ENCODE peak calls at places on chromosomes 3 and 15, in eight cellular contexts. A, Z, C, I, H, R, E and N are unnamed samples.

GRCh38 chr3:176855213-176855612 is 342.1 kb downstream of the TBL1XR1 start:
- DNase-seq in I (no peak), Z (no peak), H (no peak), E (no peak), C (no peak), A (no peak), R (no peak), N (no peak)

GRCh38 chr3:7977245-7978103 is 524.1 kb upstream of the LMCD1 start:
- DNase-seq in A (peak; percentile 77), E (no peak), C (no peak), R (peak; percentile 70), Z (no peak), H (no peak), I (peak; percentile 19), N (peak; percentile 52)

GRCh38 chr3:117122609-117123008 is 413.0 kb downstream of the TUSC7 start:
- DNase-seq in A (no peak), I (no peak), H (no peak), R (no peak), Z (no peak), C (no peak), E (no peak), N (no peak)

GRCh38 chr15:71841563-71841962 is 31.2 kb downstream of the NR2E3 start:
- DNase-seq in C (no peak), A (no peak), E (no peak), I (no peak), Z (no peak), H (no peak), R (no peak), N (no peak)

GRCh38 chr15:82995076-82995475 is 9.1 kb downstream of the RAMAC start:
- DNase-seq in R (no peak), E (no peak), A (no peak), I (no peak), H (no peak), Z (no peak), C (no peak), N (no peak)

GRCh38 chr15:63971427-63971805 is 74.9 kb downstream of the DAPK2 start:
- DNase-seq in I (no peak), Z (no peak), C (no peak), H (peak; percentile 65), A (no peak), E (no peak), R (no peak), N (no peak)

GRCh38 chr15:42202653-42203052 is 5.5 kb downstream of the VPS39 start:
- DNase-seq in H (no peak), E (no peak), C (no peak), I (no peak), A (no peak), R (no peak), Z (no peak), N (no peak)

GRCh38 chr15:27864719-27865118 is 234.4 kb downstream of the OCA2 start:
- DNase-seq in E (no peak), Z (no peak), I (no peak), A (no peak), R (no peak), C (no peak), H (no peak), N (no peak)

GRCh38 chr3:150414989-150415388 is 6.9 kb downstream of the TSC22D2 start:
- DNase-seq in R (no peak), A (no peak), I (no peak), C (no peak), H (no peak), E (no peak), Z (no peak), N (no peak)

GRCh38 chr3:86175051-86175536 is 815.9 kb downstream of the VGLL3 start:
- DNase-seq in E (no peak), R (no peak), Z (no peak), C (no peak), H (no peak), A (no peak), I (peak; percentile 6), N (no peak)

GRCh38 chr15:100671858-100672543 is 69.6 kb downstream of the ASB7 start:
- DNase-seq in R (peak; percentile 68), A (peak; percentile 34), E (no peak), H (no peak), C (peak; percentile 32), Z (no peak), I (no peak), N (no peak)

GRCh38 chr3:14780927-14781507 is 37.7 kb upstream of the FGD5 start:
- DNase-seq in E (peak; percentile 38), R (peak; percentile 80), C (peak; percentile 87), H (no peak), I (peak; percentile 82), A (peak; percentile 48), Z (peak; percentile 64), N (peak; percentile 14)

GRCh38 chr3:139935071-139935865 is at the start of gene CLSTN2:
- DNase-seq in Z (peak; percentile 79), E (no peak), C (no peak), H (peak; percentile 52), I (peak; percentile 88), R (peak; percentile 44), A (peak; percentile 20), N (peak; percentile 23)

GRCh38 chr3:139930201-139930600 is 4.8 kb upstream of the CLSTN2 start:
- DNase-seq in A (no peak), R (no peak), E (no peak), C (no peak), Z (no peak), H (no peak), I (no peak), N (no peak)

GRCh38 chr3:139937674-139938279 is 2.8 kb downstream of the CLSTN2 start:
- DNase-seq in A (peak; percentile 51), I (peak; percentile 65), Z (peak; percentile 22), H (no peak), C (no peak), R (peak; percentile 62), E (no peak), N (no peak)

GRCh38 chr3:139935866-139936817 is 1.2 kb downstream of the CLSTN2 start:
- DNase-seq in C (no peak), Z (peak; percentile 32), H (peak; percentile 44), A (no peak), E (no peak), I (peak; percentile 73), R (no peak), N (no peak)

GRCh38 chr3:139934557-139935070 is 371 bp upstream of the CLSTN2 start:
- DNase-seq in R (peak; percentile 18), A (peak; percentile 31), Z (peak; percentile 69), H (peak; percentile 48), C (no peak), E (no peak), I (peak; percentile 81), N (peak; percentile 26)
- TF ChIP-seq CTCF in R (peak; percentile 12), A (peak; percentile 46), Z (peak; percentile 53), H (no peak), C (no peak), E (no peak), I (peak; percentile 71), N (peak; percentile 92)

DNA sequence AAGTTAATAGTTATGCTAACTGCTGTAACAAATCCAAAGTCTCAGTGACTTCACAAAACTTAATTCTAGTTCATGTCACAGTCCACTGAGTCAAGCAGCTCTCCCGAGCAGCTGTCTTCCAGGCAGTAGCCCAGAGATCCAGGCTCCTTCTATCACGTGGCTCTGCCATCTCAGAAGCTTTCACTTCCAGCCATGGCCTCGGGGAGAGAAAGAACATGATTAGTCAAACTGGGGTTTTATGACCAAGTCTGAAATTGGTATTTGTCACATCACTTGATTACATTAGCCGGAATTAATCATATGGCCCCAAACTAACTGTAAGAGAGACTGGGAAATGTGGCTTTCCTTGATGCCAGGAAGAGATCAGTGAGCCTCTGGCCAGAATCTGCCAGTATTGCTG is 70.2 kb upstream of the DGKG start:
- DNase-seq in H (no peak), C (no peak), E (no peak), I (no peak), R (no peak), Z (no peak), A (no peak), N (peak; percentile 56)
- H3K36me3 ChIP-seq in H (no peaks in the 10 kb centered on the region), C (no peaks in the 10 kb centered on the region), E (no peaks in the 10 kb centered on the region), I (no peaks in the 10 kb centered on the region), R (no peaks in the 10 kb centered on the region), Z (no peaks in the 10 kb centered on the region), A (no peaks in the 10 kb centered on the region), N (no peaks in the 10 kb centered on the region)

GRCh38 chr3:183308746-183309145 is 55.7 kb downstream of the B3GNT5 start:
- DNase-seq in E (no peak), R (no peak), I (no peak), H (no peak), A (no peak), C (no peak), Z (no peak), N (no peak)

GRCh38 chr3:183307749-183308148 is 54.7 kb downstream of the B3GNT5 start:
- DNase-seq in A (no peak), R (no peak), C (no peak), Z (no peak), I (peak; percentile 48), H (no peak), E (no peak), N (no peak)

GRCh38 chr3:183310936-183311335 is 57.9 kb downstream of the B3GNT5 start:
- DNase-seq in H (no peak), C (no peak), Z (no peak), A (no peak), I (no peak), E (no peak), R (no peak), N (no peak)

GRCh38 chr3:183306798-183307671 is 54.0 kb downstream of the B3GNT5 start:
- DNase-seq in C (peak; percentile 89), Z (peak; percentile 70), E (peak; percentile 99), R (peak; percentile 70), I (peak; percentile 87), H (peak; percentile 92), A (peak; percentile 81), N (peak; percentile 77)

DNA sequence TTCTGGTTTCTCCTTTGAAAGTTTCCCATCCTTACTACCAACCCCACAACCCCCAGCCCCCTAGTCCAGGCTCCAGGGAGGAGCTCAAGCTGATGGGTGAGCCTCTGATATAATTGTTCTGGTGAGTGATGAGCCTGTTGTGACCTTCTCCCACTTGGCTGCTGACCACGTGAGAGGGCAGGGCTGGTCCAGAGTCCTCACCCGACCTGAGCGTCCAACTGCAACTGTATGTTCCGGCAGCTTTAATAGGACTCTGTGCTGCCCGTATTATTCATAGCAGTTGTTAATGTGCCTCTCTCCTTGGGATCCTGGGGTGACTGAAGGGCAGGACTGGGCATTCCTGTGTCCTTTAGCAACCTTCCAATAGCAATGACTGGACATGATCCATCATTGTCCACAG is 56.2 kb downstream of the B3GNT5 start:
- DNase-seq in Z (peak; percentile 62), E (no peak), H (peak; percentile 81), C (no peak), A (no peak), R (no peak), I (peak; percentile 50), N (no peak)
- H3K4me3 ChIP-seq in Z (no peak overlapping the region), E (no peak overlapping the region), H (no peak overlapping the region), C (no peak overlapping the region), A (no peak overlapping the region), R (no peak overlapping the region), I (no peak overlapping the region), N (no peak overlapping the region)

DNA sequence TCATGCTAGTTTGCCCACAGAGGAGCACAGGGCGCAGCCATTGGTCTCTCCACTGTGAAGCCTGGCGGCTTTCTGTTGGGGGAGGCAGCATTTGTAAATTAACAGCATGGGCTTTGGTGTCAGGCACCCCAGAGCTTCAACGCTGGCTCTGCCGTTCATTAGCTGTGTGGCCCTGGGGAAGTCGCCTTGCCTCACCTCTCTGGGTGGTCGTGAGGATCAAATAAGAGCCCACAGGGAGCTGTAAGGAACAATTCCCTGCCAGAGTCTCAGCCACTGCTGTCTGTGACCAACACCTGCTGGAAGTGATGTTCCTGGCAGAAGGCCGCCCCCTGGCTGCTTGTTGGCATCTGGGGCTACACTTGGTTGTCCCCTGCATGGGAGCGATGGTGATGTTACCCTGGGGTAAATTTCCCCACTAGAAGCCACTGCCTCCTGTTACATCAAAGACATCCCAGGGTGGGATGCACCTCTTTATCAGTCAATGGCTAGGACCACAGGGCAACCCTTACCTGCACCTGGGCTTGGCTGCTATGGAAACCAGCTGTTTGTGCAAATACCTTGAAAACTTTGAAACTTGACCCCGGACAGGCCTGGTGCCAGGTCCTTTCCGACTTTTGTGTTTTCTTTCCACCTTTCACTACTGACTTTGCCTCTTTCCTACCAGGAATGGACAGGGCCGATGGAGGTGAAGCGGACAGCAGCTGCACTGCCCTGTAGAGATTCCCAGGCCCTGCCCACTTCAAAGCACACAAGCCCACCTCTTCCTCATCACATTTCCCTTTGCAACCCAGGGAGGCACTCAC is 36.9 kb downstream of the DNASE1L3 start:
- DNase-seq in I (peak; percentile 63), E (no peak), H (peak; percentile 67), A (peak; percentile 38), R (peak; percentile 24), Z (peak; percentile 58), C (peak; percentile 83), N (no peak)
- TF ChIP-seq CTCF in I (peak; percentile 42), E (peak; percentile 50), H (no peak), A (peak; percentile 66), R (peak; percentile 23), Z (peak; percentile 59), C (peak; percentile 53), N (peak; percentile 56)